ENCODE peak calls at places on chromosomes 3 and 15, in eight cellular contexts. One of them, this sample, is unnamed.

GRCh38 chr3:112086857-112087524 is 802 bp downstream of the C3orf52 start:
- DNase-seq in 8988T: no peak
- DNase-seq in iPS DF 19.7: no peak
- DNase-seq in neural crest cell: no peak
- DNase-seq in GM04504: no peak
- DNase-seq in neuronal stem cell: no peak
- DNase-seq in activated CD4-positive, alpha-beta T cell treated with anti-CD3 and anti-CD28 coated beads, Interleukin-2, amount 50 U/mL, for 24 hours: no peak
- DNase-seq in right atrium auricular region: no peak
- DNase-seq in this sample: no peak

GRCh38 chr3:20462226-20462625 is 276.2 kb upstream of the SGO1 start:
- DNase-seq in GM04504: no peak
- DNase-seq in activated CD4-positive, alpha-beta T cell treated with anti-CD3 and anti-CD28 coated beads, Interleukin-2, amount 50 U/mL, for 24 hours: no peak
- DNase-seq in right atrium auricular region: no peak
- DNase-seq in 8988T: no peak
- DNase-seq in neuronal stem cell: no peak
- DNase-seq in neural crest cell: no peak
- DNase-seq in iPS DF 19.7: no peak
- DNase-seq in this sample: no peak

GRCh38 chr3:33144433-33144832 is 30.6 kb downstream of the CRTAP start:
- DNase-seq in iPS DF 19.7: peak
- DNase-seq in 8988T: no peak
- DNase-seq in right atrium auricular region: no peak
- DNase-seq in neuronal stem cell: no peak
- DNase-seq in GM04504: no peak
- DNase-seq in activated CD4-positive, alpha-beta T cell treated with anti-CD3 and anti-CD28 coated beads, Interleukin-2, amount 50 U/mL, for 24 hours: no peak
- DNase-seq in neural crest cell: no peak
- DNase-seq in this sample: no peak

GRCh38 chr3:129308636-129309035 is 30.0 kb downstream of the HMCES start:
- DNase-seq in right atrium auricular region: no peak
- DNase-seq in iPS DF 19.7: no peak
- DNase-seq in neural crest cell: no peak
- DNase-seq in GM04504: no peak
- DNase-seq in 8988T: no peak
- DNase-seq in activated CD4-positive, alpha-beta T cell treated with anti-CD3 and anti-CD28 coated beads, Interleukin-2, amount 50 U/mL, for 24 hours: no peak
- DNase-seq in neuronal stem cell: no peak
- DNase-seq in this sample: no peak

GRCh38 chr15:92797168-92798052 is 102.7 kb upstream of the CHD2 start:
- DNase-seq in neural crest cell: no peak
- DNase-seq in right atrium auricular region: no peak
- DNase-seq in 8988T: no peak
- DNase-seq in activated CD4-positive, alpha-beta T cell treated with anti-CD3 and anti-CD28 coated beads, Interleukin-2, amount 50 U/mL, for 24 hours: peak
- DNase-seq in iPS DF 19.7: no peak
- DNase-seq in GM04504: peak
- DNase-seq in neuronal stem cell: peak
- DNase-seq in this sample: no peak

GRCh38 chr3:153026026-153026425 is 136.0 kb upstream of the RAP2B start:
- DNase-seq in activated CD4-positive, alpha-beta T cell treated with anti-CD3 and anti-CD28 coated beads, Interleukin-2, amount 50 U/mL, for 24 hours: no peak
- DNase-seq in iPS DF 19.7: no peak
- DNase-seq in neural crest cell: no peak
- DNase-seq in GM04504: peak
- DNase-seq in right atrium auricular region: no peak
- DNase-seq in 8988T: no peak
- DNase-seq in neuronal stem cell: no peak
- DNase-seq in this sample: no peak

GRCh38 chr3:122183893-122184590 is 574 bp downstream of the CASR start:
- DNase-seq in GM04504: no peak
- DNase-seq in neuronal stem cell: no peak
- DNase-seq in neural crest cell: no peak
- DNase-seq in 8988T: no peak
- DNase-seq in right atrium auricular region: no peak
- DNase-seq in activated CD4-positive, alpha-beta T cell treated with anti-CD3 and anti-CD28 coated beads, Interleukin-2, amount 50 U/mL, for 24 hours: no peak
- DNase-seq in iPS DF 19.7: no peak
- DNase-seq in this sample: peak

GRCh38 chr3:167895684-167896083 is 160.2 kb downstream of the SERPINI1 start:
- DNase-seq in activated CD4-positive, alpha-beta T cell treated with anti-CD3 and anti-CD28 coated beads, Interleukin-2, amount 50 U/mL, for 24 hours: no peak
- DNase-seq in 8988T: no peak
- DNase-seq in right atrium auricular region: no peak
- DNase-seq in neuronal stem cell: peak
- DNase-seq in GM04504: no peak
- DNase-seq in iPS DF 19.7: no peak
- DNase-seq in neural crest cell: peak
- DNase-seq in this sample: no peak

GRCh38 chr15:72907733-72908132 is 124.2 kb upstream of the ADPGK start:
- DNase-seq in iPS DF 19.7: no peak
- DNase-seq in neural crest cell: no peak
- DNase-seq in activated CD4-positive, alpha-beta T cell treated with anti-CD3 and anti-CD28 coated beads, Interleukin-2, amount 50 U/mL, for 24 hours: no peak
- DNase-seq in right atrium auricular region: no peak
- DNase-seq in 8988T: no peak
- DNase-seq in neuronal stem cell: no peak
- DNase-seq in GM04504: no peak
- DNase-seq in this sample: no peak

GRCh38 chr3:31004025-31004678 is 109.7 kb upstream of the GADL1 start:
- DNase-seq in neural crest cell: no peak
- DNase-seq in GM04504: peak
- DNase-seq in activated CD4-positive, alpha-beta T cell treated with anti-CD3 and anti-CD28 coated beads, Interleukin-2, amount 50 U/mL, for 24 hours: no peak
- DNase-seq in right atrium auricular region: no peak
- DNase-seq in 8988T: no peak
- DNase-seq in iPS DF 19.7: no peak
- DNase-seq in neuronal stem cell: no peak
- DNase-seq in this sample: no peak

GRCh38 chr3:139757448-139758030 is 79.8 kb upstream of the NMNAT3 start:
- DNase-seq in activated CD4-positive, alpha-beta T cell treated with anti-CD3 and anti-CD28 coated beads, Interleukin-2, amount 50 U/mL, for 24 hours: no peak
- DNase-seq in iPS DF 19.7: no peak
- DNase-seq in GM04504: no peak
- DNase-seq in neural crest cell: no peak
- DNase-seq in neuronal stem cell: no peak
- DNase-seq in right atrium auricular region: no peak
- DNase-seq in 8988T: no peak
- DNase-seq in this sample: no peak

GRCh38 chr15:71237456-71238188 is 122.4 kb downstream of the THSD4 start:
- DNase-seq in activated CD4-positive, alpha-beta T cell treated with anti-CD3 and anti-CD28 coated beads, Interleukin-2, amount 50 U/mL, for 24 hours: no peak
- DNase-seq in GM04504: peak
- DNase-seq in 8988T: peak
- DNase-seq in neural crest cell: no peak
- DNase-seq in neuronal stem cell: no peak
- DNase-seq in right atrium auricular region: peak
- DNase-seq in iPS DF 19.7: no peak
- DNase-seq in this sample: no peak

GRCh38 chr15:82570721-82571519 is 30.7 kb upstream of the RPS17 start:
- DNase-seq in neuronal stem cell: no peak
- DNase-seq in iPS DF 19.7: no peak
- DNase-seq in 8988T: no peak
- DNase-seq in right atrium auricular region: no peak
- DNase-seq in GM04504: no peak
- DNase-seq in activated CD4-positive, alpha-beta T cell treated with anti-CD3 and anti-CD28 coated beads, Interleukin-2, amount 50 U/mL, for 24 hours: no peak
- DNase-seq in neural crest cell: no peak
- DNase-seq in this sample: peak

GRCh38 chr15:93382196-93382820 is 293.3 kb upstream of the RGMA start:
- DNase-seq in iPS DF 19.7: no peak
- DNase-seq in 8988T: no peak
- DNase-seq in GM04504: no peak
- DNase-seq in neural crest cell: no peak
- DNase-seq in activated CD4-positive, alpha-beta T cell treated with anti-CD3 and anti-CD28 coated beads, Interleukin-2, amount 50 U/mL, for 24 hours: no peak
- DNase-seq in right atrium auricular region: no peak
- DNase-seq in neuronal stem cell: no peak
- DNase-seq in this sample: no peak

GRCh38 chr15:73225358-73226015 is 143.3 kb downstream of the HCN4 start:
- DNase-seq in GM04504: no peak
- DNase-seq in 8988T: no peak
- DNase-seq in iPS DF 19.7: no peak
- DNase-seq in neural crest cell: no peak
- DNase-seq in activated CD4-positive, alpha-beta T cell treated with anti-CD3 and anti-CD28 coated beads, Interleukin-2, amount 50 U/mL, for 24 hours: no peak
- DNase-seq in neuronal stem cell: no peak
- DNase-seq in right atrium auricular region: no peak
- DNase-seq in this sample: peak

GRCh38 chr15:39581501-39582285 is 814 bp downstream of the THBS1 start:
- DNase-seq in neuronal stem cell: no peak
- DNase-seq in right atrium auricular region: no peak
- DNase-seq in neural crest cell: peak
- DNase-seq in activated CD4-positive, alpha-beta T cell treated with anti-CD3 and anti-CD28 coated beads, Interleukin-2, amount 50 U/mL, for 24 hours: no peak
- DNase-seq in iPS DF 19.7: no peak
- DNase-seq in GM04504: peak
- DNase-seq in 8988T: peak
- DNase-seq in this sample: peak

GRCh38 chr3:124161453-124161852 is 169.5 kb upstream of the ROPN1 start:
- DNase-seq in 8988T: no peak
- DNase-seq in activated CD4-positive, alpha-beta T cell treated with anti-CD3 and anti-CD28 coated beads, Interleukin-2, amount 50 U/mL, for 24 hours: no peak
- DNase-seq in GM04504: no peak
- DNase-seq in neuronal stem cell: no peak
- DNase-seq in right atrium auricular region: no peak
- DNase-seq in neural crest cell: no peak
- DNase-seq in iPS DF 19.7: no peak
- DNase-seq in this sample: no peak

GRCh38 chr3:38226273-38226672 is 39.3 kb upstream of the SLC22A13 start:
- DNase-seq in 8988T: no peak
- DNase-seq in neuronal stem cell: no peak
- DNase-seq in GM04504: no peak
- DNase-seq in neural crest cell: no peak
- DNase-seq in activated CD4-positive, alpha-beta T cell treated with anti-CD3 and anti-CD28 coated beads, Interleukin-2, amount 50 U/mL, for 24 hours: no peak
- DNase-seq in iPS DF 19.7: no peak
- DNase-seq in right atrium auricular region: no peak
- DNase-seq in this sample: no peak

GRCh38 chr15:60905587-60905986 is 323.5 kb downstream of the RORA start:
- DNase-seq in iPS DF 19.7: no peak
- DNase-seq in neuronal stem cell: no peak
- DNase-seq in GM04504: no peak
- DNase-seq in 8988T: no peak
- DNase-seq in neural crest cell: no peak
- DNase-seq in right atrium auricular region: no peak
- DNase-seq in activated CD4-positive, alpha-beta T cell treated with anti-CD3 and anti-CD28 coated beads, Interleukin-2, amount 50 U/mL, for 24 hours: no peak
- DNase-seq in this sample: no peak

GRCh38 chr3:122572940-122573412 is 4.5 kb upstream of the PARP15 start:
- DNase-seq in 8988T: no peak
- DNase-seq in neuronal stem cell: no peak
- DNase-seq in iPS DF 19.7: peak
- DNase-seq in GM04504: peak
- DNase-seq in neural crest cell: no peak
- DNase-seq in right atrium auricular region: no peak
- DNase-seq in activated CD4-positive, alpha-beta T cell treated with anti-CD3 and anti-CD28 coated beads, Interleukin-2, amount 50 U/mL, for 24 hours: no peak
- DNase-seq in this sample: no peak

GRCh38 chr3:125212509-125213372 is at the start of gene SLC12A8:
- DNase-seq in 8988T: no peak
- DNase-seq in right atrium auricular region: no peak
- DNase-seq in neural crest cell: no peak
- DNase-seq in activated CD4-positive, alpha-beta T cell treated with anti-CD3 and anti-CD28 coated beads, Interleukin-2, amount 50 U/mL, for 24 hours: no peak
- DNase-seq in GM04504: no peak
- DNase-seq in neuronal stem cell: no peak
- DNase-seq in iPS DF 19.7: no peak
- DNase-seq in this sample: no peak

GRCh38 chr3:32913790-32914446 is 37.5 kb upstream of the CCR4 start:
- DNase-seq in 8988T: no peak
- DNase-seq in neuronal stem cell: no peak
- DNase-seq in activated CD4-positive, alpha-beta T cell treated with anti-CD3 and anti-CD28 coated beads, Interleukin-2, amount 50 U/mL, for 24 hours: no peak
- DNase-seq in right atrium auricular region: peak
- DNase-seq in neural crest cell: no peak
- DNase-seq in GM04504: peak
- DNase-seq in iPS DF 19.7: no peak
- DNase-seq in this sample: no peak

GRCh38 chr3:96576935-96577334 is 237.5 kb upstream of the EPHA6 start:
- DNase-seq in right atrium auricular region: no peak
- DNase-seq in 8988T: no peak
- DNase-seq in GM04504: no peak
- DNase-seq in activated CD4-positive, alpha-beta T cell treated with anti-CD3 and anti-CD28 coated beads, Interleukin-2, amount 50 U/mL, for 24 hours: no peak
- DNase-seq in neuronal stem cell: no peak
- DNase-seq in neural crest cell: no peak
- DNase-seq in iPS DF 19.7: no peak
- DNase-seq in this sample: no peak

GRCh38 chr3:60423556-60423955 is 827.7 kb downstream of the FHIT start:
- DNase-seq in right atrium auricular region: no peak
- DNase-seq in neural crest cell: no peak
- DNase-seq in 8988T: no peak
- DNase-seq in neuronal stem cell: no peak
- DNase-seq in activated CD4-positive, alpha-beta T cell treated with anti-CD3 and anti-CD28 coated beads, Interleukin-2, amount 50 U/mL, for 24 hours: no peak
- DNase-seq in iPS DF 19.7: no peak
- DNase-seq in GM04504: no peak
- DNase-seq in this sample: no peak

GRCh38 chr15:95247068-95247984 is 1016.0 kb downstream of the MCTP2 start:
- DNase-seq in GM04504: peak
- DNase-seq in neuronal stem cell: no peak
- DNase-seq in right atrium auricular region: no peak
- DNase-seq in iPS DF 19.7: no peak
- DNase-seq in activated CD4-positive, alpha-beta T cell treated with anti-CD3 and anti-CD28 coated beads, Interleukin-2, amount 50 U/mL, for 24 hours: no peak
- DNase-seq in neural crest cell: no peak
- DNase-seq in 8988T: no peak
- DNase-seq in this sample: no peak

GRCh38 chr3:184176377-184177330 is 2.0 kb downstream of the AP2M1 start:
- DNase-seq in GM04504: peak
- DNase-seq in activated CD4-positive, alpha-beta T cell treated with anti-CD3 and anti-CD28 coated beads, Interleukin-2, amount 50 U/mL, for 24 hours: no peak
- DNase-seq in neural crest cell: peak
- DNase-seq in neuronal stem cell: peak
- DNase-seq in right atrium auricular region: peak
- DNase-seq in 8988T: peak
- DNase-seq in iPS DF 19.7: peak
- DNase-seq in this sample: no peak

GRCh38 chr3:70911719-70912118 is 599.3 kb upstream of the MDFIC2 start:
- DNase-seq in GM04504: no peak
- DNase-seq in neuronal stem cell: no peak
- DNase-seq in 8988T: no peak
- DNase-seq in neural crest cell: no peak
- DNase-seq in right atrium auricular region: no peak
- DNase-seq in iPS DF 19.7: no peak
- DNase-seq in activated CD4-positive, alpha-beta T cell treated with anti-CD3 and anti-CD28 coated beads, Interleukin-2, amount 50 U/mL, for 24 hours: no peak
- DNase-seq in this sample: no peak

GRCh38 chr3:59764131-59764530 is 714.3 kb upstream of the CFAP20DC start:
- DNase-seq in neural crest cell: no peak
- DNase-seq in GM04504: no peak
- DNase-seq in iPS DF 19.7: no peak
- DNase-seq in activated CD4-positive, alpha-beta T cell treated with anti-CD3 and anti-CD28 coated beads, Interleukin-2, amount 50 U/mL, for 24 hours: no peak
- DNase-seq in neuronal stem cell: no peak
- DNase-seq in 8988T: no peak
- DNase-seq in right atrium auricular region: no peak
- DNase-seq in this sample: no peak

GRCh38 chr15:63061971-63062370 is 19.4 kb downstream of the TPM1 start:
- DNase-seq in iPS DF 19.7: no peak
- DNase-seq in neural crest cell: no peak
- DNase-seq in activated CD4-positive, alpha-beta T cell treated with anti-CD3 and anti-CD28 coated beads, Interleukin-2, amount 50 U/mL, for 24 hours: no peak
- DNase-seq in 8988T: no peak
- DNase-seq in neuronal stem cell: no peak
- DNase-seq in GM04504: no peak
- DNase-seq in right atrium auricular region: no peak
- DNase-seq in this sample: no peak

GRCh38 chr3:143751643-143752178 is 96.6 kb downstream of the SLC9A9 start:
- DNase-seq in activated CD4-positive, alpha-beta T cell treated with anti-CD3 and anti-CD28 coated beads, Interleukin-2, amount 50 U/mL, for 24 hours: no peak
- DNase-seq in neuronal stem cell: no peak
- DNase-seq in right atrium auricular region: no peak
- DNase-seq in neural crest cell: no peak
- DNase-seq in iPS DF 19.7: no peak
- DNase-seq in GM04504: no peak
- DNase-seq in 8988T: no peak
- DNase-seq in this sample: no peak

GRCh38 chr15:70140543-70141375 is 43.0 kb upstream of the TLE3 start:
- DNase-seq in 8988T: no peak
- DNase-seq in iPS DF 19.7: peak
- DNase-seq in neuronal stem cell: no peak
- DNase-seq in right atrium auricular region: no peak
- DNase-seq in GM04504: no peak
- DNase-seq in activated CD4-positive, alpha-beta T cell treated with anti-CD3 and anti-CD28 coated beads, Interleukin-2, amount 50 U/mL, for 24 hours: no peak
- DNase-seq in neural crest cell: no peak
- DNase-seq in this sample: no peak

GRCh38 chr15:58070801-58071418 is 5.4 kb upstream of the ALDH1A2 start:
- DNase-seq in iPS DF 19.7: no peak
- DNase-seq in right atrium auricular region: peak
- DNase-seq in GM04504: peak
- DNase-seq in neural crest cell: peak
- DNase-seq in neuronal stem cell: peak
- DNase-seq in activated CD4-positive, alpha-beta T cell treated with anti-CD3 and anti-CD28 coated beads, Interleukin-2, amount 50 U/mL, for 24 hours: peak
- DNase-seq in 8988T: no peak
- DNase-seq in this sample: peak

GRCh38 chr3:145854486-145854885 is 306.5 kb downstream of the PLOD2 start:
- DNase-seq in 8988T: no peak
- DNase-seq in right atrium auricular region: no peak
- DNase-seq in neuronal stem cell: no peak
- DNase-seq in neural crest cell: no peak
- DNase-seq in GM04504: no peak
- DNase-seq in iPS DF 19.7: no peak
- DNase-seq in activated CD4-positive, alpha-beta T cell treated with anti-CD3 and anti-CD28 coated beads, Interleukin-2, amount 50 U/mL, for 24 hours: no peak
- DNase-seq in this sample: no peak

GRCh38 chr3:195909645-195910498 is 1.5 kb upstream of the TNK2 start:
- DNase-seq in iPS DF 19.7: no peak
- DNase-seq in activated CD4-positive, alpha-beta T cell treated with anti-CD3 and anti-CD28 coated beads, Interleukin-2, amount 50 U/mL, for 24 hours: peak
- DNase-seq in GM04504: no peak
- DNase-seq in right atrium auricular region: peak
- DNase-seq in 8988T: peak
- DNase-seq in neural crest cell: peak
- DNase-seq in neuronal stem cell: peak
- DNase-seq in this sample: peak

This sample was measured in glutamatergic neuron.